ENCODE peak calls at places on chromosomes 12 and 14, in four cellular contexts. Q is stimulated activated CD4-positive, alpha-beta T cell treated with anti-CD3 and anti-CD28 coated beads, Interleukin-4, amount 100 ng/mL, for 48 hours; P is NCI-H1092 treated with DMSO at 0.1 percent for 48 hours; E is stimulated activated CD8-positive, alpha-beta memory T cell treated with anti-CD3 and anti-CD28 coated beads, Interleukin-12 subunit alpha, Interleukin-12 subunit beta, amount 100 ng/mL, for 1 hour. O is an unnamed sample.

GRCh38 chr14:77051101-77051500 is 22.6 kb upstream of the IRF2BPL start:
- DNase-seq in Q (no peak), P (no peak), E (no peak), O (no peak)

GRCh38 chr12:100165356-100165755 is 22.7 kb upstream of the BLTP3B start:
- DNase-seq in P (no peak), E (no peak), Q (no peak), O (no peak)

GRCh38 chr12:108360487-108360886 is 21.4 kb upstream of the CMKLR1 start:
- DNase-seq in Q (no peak), E (no peak), P (no peak), O (no peak)

GRCh38 chr12:3490848-3491382 is at the start of gene PRMT8:
- DNase-seq in Q (no peak), E (no peak), P (peak; percentile 52), O (no peak)

GRCh38 chr12:132393991-132394949 is 64.9 kb upstream of the GALNT9 start:
- DNase-seq in Q (no peak), E (no peak), P (no peak), O (peak; percentile 3)

GRCh38 chr12:78375461-78375860 is 489.1 kb upstream of the SYT1 start:
- DNase-seq in P (no peak), E (no peak), Q (no peak), O (no peak)

GRCh38 chr12:54215990-54216579 is 27.3 kb upstream of the SMUG1 start:
- DNase-seq in E (no peak), Q (peak; percentile 28), P (peak; percentile 19), O (peak; percentile 57)

GRCh38 chr12:10867381-10867780 is 16.7 kb downstream of the PRH1 start:
- DNase-seq in E (no peak), P (no peak), Q (no peak), O (no peak)

GRCh38 chr14:61876362-61877049 is 114.3 kb downstream of the SNAPC1 start:
- DNase-seq in E (no peak), Q (no peak), P (peak; percentile 36), O (peak; percentile 4)

GRCh38 chr12:21891763-21892217 is 49.4 kb downstream of the ABCC9 start:
- DNase-seq in Q (no peak), P (no peak), E (no peak), O (no peak)

GRCh38 chr14:20631821-20632389 is 9.6 kb downstream of the OR6S1 start:
- DNase-seq in Q (no peak), E (no peak), P (no peak), O (peak; percentile 78)

GRCh38 chr12:118299791-118300460 is 72.8 kb downstream of the TAOK3 start:
- DNase-seq in P (no peak), E (no peak), Q (no peak), O (peak; percentile 39)

GRCh38 chr12:93741741-93742085 is 64.5 kb downstream of the CRADD start:
- DNase-seq in P (no peak), E (no peak), Q (no peak), O (no peak)

GRCh38 chr12:26406813-26407212 is 211.4 kb downstream of the SSPN start:
- DNase-seq in Q (no peak), E (no peak), P (no peak), O (no peak)

GRCh38 chr12:58491296-58491695 is 429.0 kb downstream of the LRIG3 start:
- DNase-seq in Q (no peak), P (no peak), E (no peak), O (no peak)

GRCh38 chr12:100375023-100375737 is 18.3 kb downstream of the SLC17A8 start:
- DNase-seq in E (no peak), P (peak; percentile 70), Q (no peak), O (peak; percentile 5)

GRCh38 chr12:111024205-111024794 is 103.9 kb upstream of the MYL2 start:
- DNase-seq in Q (peak; percentile 42), P (peak; percentile 0), E (peak; percentile 30), O (peak; percentile 60)